ENCODE peak calls at places on chromosomes 13 and 19, in four cellular contexts. Y is HepG2, K is WTC11, I is HCT116. J is an unnamed sample.

GRCh38 chr19:41352609-41353465 is 885 bp downstream of the TGFB1 start:
- DNase-seq in I (no peak), K (peak; percentile 75), Y (peak; percentile 54), J (no peak)

GRCh38 chr13:78193853-78194252 is 275.2 kb upstream of the EDNRB start:
- DNase-seq in Y (no peak), K (no peak), I (no peak), J (no peak)

GRCh38 chr19:10612515-10613119 is 12.7 kb upstream of the SLC44A2 start:
- DNase-seq in K (no peak), I (no peak), Y (no peak), J (no peak)

GRCh38 chr13:97549201-97549600 is 115.2 kb downstream of the RAP2A start:
- DNase-seq in I (no peak), Y (no peak), K (no peak), J (no peak)

GRCh38 chr13:74115138-74115537 is 19.1 kb downstream of the KLF12 start:
- DNase-seq in K (no peak), I (no peak), Y (no peak), J (no peak)

GRCh38 chr13:31051999-31052398 is 109.7 kb downstream of the HSPH1 start:
- DNase-seq in K (peak; percentile 29), Y (no peak), I (peak; percentile 28), J (no peak)

GRCh38 chr19:50646074-50646807 is 3.0 kb upstream of the C19orf81 start:
- DNase-seq in K (no peak), Y (no peak), I (peak; percentile 48), J (no peak)

GRCh38 chr13:56400774-56401173 is 739.9 kb upstream of the PRR20A start:
- DNase-seq in K (no peak), I (no peak), Y (no peak), J (no peak)

GRCh38 chr19:1747285-1748114 is 5.8 kb upstream of the ONECUT3 start:
- DNase-seq in Y (peak; percentile 66), I (peak; percentile 100), K (peak; percentile 70), J (peak; percentile 54)

GRCh38 chr13:37966266-37966665 is 96.7 kb upstream of the TRPC4 start:
- DNase-seq in I (no peak), Y (no peak), K (no peak), J (no peak)

GRCh38 chr13:38868870-38869269 is 121.8 kb downstream of the STOML3 start:
- DNase-seq in Y (no peak), K (no peak), I (no peak), J (no peak)

GRCh38 chr13:36979361-36980040 is 19.6 kb downstream of the ALG5 start:
- DNase-seq in K (no peak), I (no peak), Y (no peak), J (no peak)

GRCh38 chr19:1259206-1259872 is 9.8 kb upstream of the CIRBP start:
- DNase-seq in Y (peak; percentile 86), K (peak; percentile 74), I (no peak), J (no peak)

GRCh38 chr19:7637374-7638256 is 705 bp downstream of the STXBP2 start:
- DNase-seq in K (no peak), Y (no peak), I (no peak), J (no peak)

GRCh38 chr19:10681658-10682057 is 19.6 kb upstream of the QTRT1 start:
- DNase-seq in K (no peak), I (no peak), Y (no peak), J (no peak)

GRCh38 chr13:25752957-25753540 is 298.8 kb downstream of the SHISA2 start:
- DNase-seq in I (no peak), Y (no peak), K (no peak), J (no peak)
- TF ChIP-seq ATF3 in I (no peak), Y (no peak), K (no peak), J (no peak)

DNA sequence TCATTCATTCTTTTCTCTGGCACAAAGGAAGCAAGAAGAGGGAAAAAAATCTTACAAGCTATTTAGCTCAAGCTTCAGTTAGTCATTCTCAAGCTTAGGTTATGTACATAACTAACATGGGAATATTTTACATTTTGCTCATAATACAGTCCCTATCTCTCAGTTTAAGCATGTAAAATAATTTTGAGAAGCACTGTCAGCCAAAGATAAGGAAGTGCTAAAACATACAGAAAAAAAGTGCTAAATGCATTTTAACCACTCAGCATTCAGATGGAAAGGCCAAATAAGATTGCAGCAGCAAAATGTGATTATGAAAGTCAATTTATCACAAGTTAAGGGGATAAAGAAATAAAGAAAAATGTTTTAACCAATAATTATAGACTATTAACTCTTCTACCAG is 7.9 kb downstream of the RBM26 start:
- DNase-seq in Y (no peak), I (no peak), K (no peak), J (no peak)
- TF ChIP-seq ATF3 in Y (no peak), I (no peak), K (no peak), J (no peak)

GRCh38 chr13:79593611-79594275 is 112.8 kb downstream of the NDFIP2 start:
- DNase-seq in K (no peak), I (no peak), Y (no peak), J (no peak)

GRCh38 chr13:79591493-79591892 is 110.5 kb downstream of the NDFIP2 start:
- DNase-seq in I (no peak), Y (no peak), K (no peak), J (no peak)

GRCh38 chr13:79589605-79590511 is 108.9 kb downstream of the NDFIP2 start:
- DNase-seq in K (no peak), I (no peak), Y (no peak), J (no peak)

GRCh38 chr13:79593121-79593520 is 112.2 kb downstream of the NDFIP2 start:
- DNase-seq in Y (no peak), K (no peak), I (no peak), J (no peak)
- TF ChIP-seq ATF3 in Y (no peak), K (no peak), I (no peak), J (no peak)

DNA sequence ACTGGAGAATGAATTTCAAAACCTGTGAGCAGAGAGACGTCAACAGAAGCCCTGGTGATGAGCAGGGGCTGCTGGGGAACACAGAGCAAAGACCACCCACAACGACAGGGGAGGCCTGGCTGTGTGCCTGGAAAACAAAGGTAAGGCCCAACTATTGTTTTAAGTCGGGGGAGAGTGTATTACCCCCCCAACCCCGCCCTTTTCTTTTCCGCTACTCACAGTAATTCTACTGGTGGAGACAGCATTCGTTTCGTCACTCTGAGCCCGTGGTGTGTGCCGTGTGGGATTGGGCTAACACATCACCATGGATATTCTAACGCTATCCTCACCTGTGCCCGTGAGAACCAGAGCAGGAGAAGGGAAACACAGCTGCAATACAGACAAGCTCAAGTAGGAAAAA is 18.6 kb upstream of the ADPRHL1 start:
- DNase-seq in Y (no peak), K (no peak), I (no peak), J (no peak)
- TF ChIP-seq ATF3 in Y (no peak), K (no peak), I (no peak), J (no peak)

DNA sequence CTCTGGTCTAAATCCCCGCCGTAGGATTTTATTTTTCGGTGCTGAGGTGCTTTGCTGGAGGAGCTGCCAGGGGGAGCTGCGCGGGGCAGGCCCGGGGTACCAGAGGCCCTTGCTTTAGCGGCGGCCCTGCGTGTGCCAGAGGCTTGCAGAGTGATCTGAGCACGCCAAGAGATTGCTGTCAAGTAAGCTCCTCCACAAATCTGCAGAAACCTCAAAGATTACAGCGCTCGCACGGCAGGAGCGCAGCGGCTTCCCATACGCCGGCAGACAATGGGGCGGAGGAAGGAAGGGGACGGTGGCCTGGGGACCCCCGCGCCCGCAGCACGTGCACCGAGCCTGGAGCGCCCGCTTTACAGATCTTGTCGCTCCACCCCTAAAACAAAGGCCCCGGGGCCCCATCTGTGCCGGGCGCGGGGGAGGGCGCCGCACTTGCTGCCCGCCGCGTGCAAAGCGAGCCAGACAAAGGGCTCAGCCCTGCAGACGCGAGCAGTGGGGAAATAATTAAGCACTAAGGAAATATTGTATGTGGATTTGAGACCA is 9.1 kb upstream of the C19orf12 start:
- DNase-seq in K (peak; percentile 62), Y (no peak), I (no peak), J (no peak)
- TF ChIP-seq ATF3 in K (no peak), Y (no peak), I (no peak), J (no peak)

J was measured in H1.